ENCODE peak calls at places on chromosomes 12 and 14, in four cellular contexts. One of them, this sample, is unnamed.

GRCh38 chr12:53200458-53201169 is 6.4 kb downstream of the ITGB7 start:
- DNase-seq in ascending aorta: no peak
- DNase-seq in lower lobe of right lung: no peak
- DNase-seq in tibial artery: no peak
- DNase-seq in this sample: no peak

GRCh38 chr12:95805864-95806669 is 15.5 kb upstream of the NTN4 start:
- DNase-seq in lower lobe of right lung: no peak
- DNase-seq in tibial artery: peak; percentile 72
- DNase-seq in ascending aorta: peak; percentile 84
- DNase-seq in this sample: peak; percentile 18

GRCh38 chr12:15646586-15646985 is 142.6 kb downstream of the EPS8 start:
- DNase-seq in tibial artery: no peak
- DNase-seq in lower lobe of right lung: no peak
- DNase-seq in ascending aorta: no peak
- DNase-seq in this sample: no peak

GRCh38 chr14:64684091-64684490 is 20.1 kb upstream of the PLEKHG3 start:
- DNase-seq in ascending aorta: no peak
- DNase-seq in tibial artery: no peak
- DNase-seq in lower lobe of right lung: no peak
- DNase-seq in this sample: no peak

GRCh38 chr12:26768611-26769603 is 64.1 kb downstream of the ITPR2 start:
- DNase-seq in ascending aorta: no peak
- DNase-seq in tibial artery: no peak
- DNase-seq in lower lobe of right lung: no peak
- DNase-seq in this sample: peak; percentile 79

GRCh38 chr14:100472094-100472455 is 115.1 kb downstream of the BEGAIN start:
- DNase-seq in lower lobe of right lung: no peak
- DNase-seq in ascending aorta: no peak
- DNase-seq in tibial artery: no peak
- DNase-seq in this sample: no peak

GRCh38 chr14:105817971-105818711 is 291.8 kb downstream of the TMEM121 start:
- DNase-seq in lower lobe of right lung: no peak
- DNase-seq in ascending aorta: no peak
- DNase-seq in tibial artery: no peak
- DNase-seq in this sample: no peak

GRCh38 chr12:76621582-76622024 is 62.0 kb upstream of the OSBPL8 start:
- DNase-seq in tibial artery: peak; percentile 75
- DNase-seq in lower lobe of right lung: peak; percentile 54
- DNase-seq in ascending aorta: peak; percentile 82
- DNase-seq in this sample: peak; percentile 62

GRCh38 chr12:1592444-1593231 is 1.7 kb downstream of the FBXL14 start:
- DNase-seq in ascending aorta: no peak
- DNase-seq in tibial artery: no peak
- DNase-seq in lower lobe of right lung: peak; percentile 47
- DNase-seq in this sample: no peak

GRCh38 chr12:103913100-103913499 is 17.1 kb upstream of the HSP90B1 start:
- DNase-seq in lower lobe of right lung: no peak
- DNase-seq in ascending aorta: no peak
- DNase-seq in tibial artery: no peak
- DNase-seq in this sample: no peak

GRCh38 chr12:76106631-76107030 is 22.1 kb upstream of the NAP1L1 start:
- DNase-seq in tibial artery: no peak
- DNase-seq in lower lobe of right lung: no peak
- DNase-seq in ascending aorta: no peak
- DNase-seq in this sample: no peak

GRCh38 chr12:115023898-115024297 is 339.9 kb upstream of the TBX3 start:
- DNase-seq in tibial artery: no peak
- DNase-seq in ascending aorta: no peak
- DNase-seq in lower lobe of right lung: no peak
- DNase-seq in this sample: no peak

GRCh38 chr12:12992418-12993175 is 7.5 kb downstream of the HEBP1 start:
- DNase-seq in lower lobe of right lung: peak; percentile 68
- DNase-seq in ascending aorta: peak; percentile 71
- DNase-seq in tibial artery: peak; percentile 74
- DNase-seq in this sample: no peak

GRCh38 chr12:42128327-42128726 is 16.3 kb downstream of the GXYLT1 start:
- DNase-seq in ascending aorta: no peak
- DNase-seq in tibial artery: no peak
- DNase-seq in lower lobe of right lung: no peak
- DNase-seq in this sample: no peak

GRCh38 chr12:53501615-53502181 is 615 bp downstream of the TARBP2 start:
- DNase-seq in tibial artery: no peak
- DNase-seq in lower lobe of right lung: no peak
- DNase-seq in ascending aorta: peak; percentile 63
- DNase-seq in this sample: no peak

GRCh38 chr12:57182918-57183575 is 33.5 kb upstream of the NXPH4 start:
- DNase-seq in lower lobe of right lung: peak; percentile 81
- DNase-seq in tibial artery: peak; percentile 81
- DNase-seq in ascending aorta: peak; percentile 82
- DNase-seq in this sample: peak; percentile 57

GRCh38 chr12:115506822-115507629 is 770.5 kb downstream of the MED13L start:
- DNase-seq in lower lobe of right lung: no peak
- DNase-seq in tibial artery: no peak
- DNase-seq in ascending aorta: no peak
- DNase-seq in this sample: no peak

GRCh38 chr12:977163-977562 is 13.9 kb upstream of the ERC1 start:
- DNase-seq in ascending aorta: no peak
- DNase-seq in lower lobe of right lung: no peak
- DNase-seq in tibial artery: no peak
- DNase-seq in this sample: no peak

GRCh38 chr12:58028294-58028693 is 86.9 kb downstream of the ATP23 start:
- DNase-seq in ascending aorta: no peak
- DNase-seq in lower lobe of right lung: no peak
- DNase-seq in tibial artery: no peak
- DNase-seq in this sample: no peak

GRCh38 chr12:57838594-57839302 is 7.8 kb downstream of the CTDSP2 start:
- DNase-seq in ascending aorta: no peak
- DNase-seq in tibial artery: no peak
- DNase-seq in lower lobe of right lung: no peak
- DNase-seq in this sample: peak; percentile 21

GRCh38 chr14:67477926-67478915 is 10.3 kb downstream of the TMEM229B start:
- DNase-seq in tibial artery: no peak
- DNase-seq in lower lobe of right lung: no peak
- DNase-seq in ascending aorta: no peak
- DNase-seq in this sample: no peak

GRCh38 chr14:93940437-93940836 is 13.3 kb downstream of the FAM181A start:
- DNase-seq in ascending aorta: no peak
- DNase-seq in lower lobe of right lung: no peak
- DNase-seq in tibial artery: no peak
- DNase-seq in this sample: no peak

GRCh38 chr14:98494582-98494981 is 777.4 kb downstream of the BCL11B start:
- DNase-seq in tibial artery: no peak
- DNase-seq in lower lobe of right lung: no peak
- DNase-seq in ascending aorta: no peak
- DNase-seq in this sample: no peak

GRCh38 chr12:1297639-1298038 is 296.7 kb downstream of the FBXL14 start:
- DNase-seq in tibial artery: no peak
- DNase-seq in lower lobe of right lung: no peak
- DNase-seq in ascending aorta: no peak
- DNase-seq in this sample: no peak

GRCh38 chr12:108633534-108634224 is at the start of gene SELPLG:
- DNase-seq in lower lobe of right lung: peak; percentile 95
- DNase-seq in ascending aorta: peak; percentile 79
- DNase-seq in tibial artery: peak; percentile 80
- DNase-seq in this sample: peak; percentile 89

GRCh38 chr14:65301862-65302539 is 110.5 kb upstream of the FUT8 start:
- DNase-seq in tibial artery: no peak
- DNase-seq in ascending aorta: no peak
- DNase-seq in lower lobe of right lung: no peak
- DNase-seq in this sample: no peak

GRCh38 chr12:80412343-80412953 is 31.6 kb upstream of the PTPRQ start:
- DNase-seq in tibial artery: no peak
- DNase-seq in lower lobe of right lung: no peak
- DNase-seq in ascending aorta: no peak
- DNase-seq in this sample: peak; percentile 40

GRCh38 chr12:40970320-40970907 is 217.7 kb upstream of the PDZRN4 start:
- DNase-seq in lower lobe of right lung: no peak
- DNase-seq in tibial artery: no peak
- DNase-seq in ascending aorta: no peak
- DNase-seq in this sample: no peak

GRCh38 chr12:128040971-128041370 is 226.0 kb upstream of the TMEM132C start:
- DNase-seq in tibial artery: no peak
- DNase-seq in lower lobe of right lung: no peak
- DNase-seq in ascending aorta: no peak
- DNase-seq in this sample: no peak

GRCh38 chr14:33612184-33612479 is 338.7 kb downstream of the EGLN3 start:
- DNase-seq in tibial artery: no peak
- DNase-seq in lower lobe of right lung: no peak
- DNase-seq in ascending aorta: no peak
- DNase-seq in this sample: no peak

DNA sequence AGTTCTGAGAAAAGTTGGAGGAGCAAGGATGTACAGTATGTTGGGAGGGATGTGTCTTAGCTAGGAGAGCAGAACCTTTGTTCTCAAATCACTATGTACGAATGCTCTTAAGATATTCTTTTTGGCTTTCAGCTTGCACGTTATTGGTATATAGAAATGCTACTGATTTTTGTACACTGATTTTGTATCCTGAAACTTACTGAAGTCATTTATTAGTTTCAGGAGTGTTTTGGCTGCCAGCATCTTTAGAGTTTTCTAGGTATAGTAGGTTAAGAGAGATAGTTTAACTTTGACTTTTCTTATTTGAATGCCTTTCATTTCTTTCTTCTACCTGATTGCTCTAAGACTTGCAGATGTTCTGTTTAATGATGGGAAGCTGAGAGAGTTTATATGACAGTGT is 442.8 kb upstream of the FBXO33 start:
- DNase-seq in ascending aorta: no peak
- DNase-seq in lower lobe of right lung: no peak
- DNase-seq in tibial artery: no peak
- DNase-seq in this sample: no peak
- H3K4me3 ChIP-seq in ascending aorta: no peak overlapping the region
- H3K4me3 ChIP-seq in lower lobe of right lung: no peak overlapping the region
- H3K4me3 ChIP-seq in tibial artery: no peak overlapping the region
- H3K4me3 ChIP-seq in this sample: no peak overlapping the region

GRCh38 chr12:79275631-79276030 is 411.1 kb downstream of the SYT1 start:
- DNase-seq in lower lobe of right lung: no peak
- DNase-seq in ascending aorta: no peak
- DNase-seq in tibial artery: no peak
- DNase-seq in this sample: no peak
- H3K4me3 ChIP-seq in lower lobe of right lung: no peak overlapping the region
- H3K4me3 ChIP-seq in ascending aorta: no peak overlapping the region
- H3K4me3 ChIP-seq in tibial artery: no peak overlapping the region
- H3K4me3 ChIP-seq in this sample: no peak overlapping the region

GRCh38 chr12:62794218-62794583 is 140.7 kb downstream of the PPM1H start:
- DNase-seq in tibial artery: no peak
- DNase-seq in ascending aorta: no peak
- DNase-seq in lower lobe of right lung: no peak
- DNase-seq in this sample: no peak

GRCh38 chr12:62789856-62790255 is 145.1 kb downstream of the PPM1H start:
- DNase-seq in ascending aorta: no peak
- DNase-seq in lower lobe of right lung: no peak
- DNase-seq in tibial artery: no peak
- DNase-seq in this sample: no peak

GRCh38 chr12:62799126-62799736 is 135.7 kb downstream of the PPM1H start:
- DNase-seq in tibial artery: no peak
- DNase-seq in ascending aorta: peak; percentile 80
- DNase-seq in lower lobe of right lung: no peak
- DNase-seq in this sample: peak; percentile 71

GRCh38 chr12:62792526-62792925 is 142.4 kb downstream of the PPM1H start:
- DNase-seq in tibial artery: no peak
- DNase-seq in lower lobe of right lung: no peak
- DNase-seq in ascending aorta: no peak
- DNase-seq in this sample: no peak

DNA sequence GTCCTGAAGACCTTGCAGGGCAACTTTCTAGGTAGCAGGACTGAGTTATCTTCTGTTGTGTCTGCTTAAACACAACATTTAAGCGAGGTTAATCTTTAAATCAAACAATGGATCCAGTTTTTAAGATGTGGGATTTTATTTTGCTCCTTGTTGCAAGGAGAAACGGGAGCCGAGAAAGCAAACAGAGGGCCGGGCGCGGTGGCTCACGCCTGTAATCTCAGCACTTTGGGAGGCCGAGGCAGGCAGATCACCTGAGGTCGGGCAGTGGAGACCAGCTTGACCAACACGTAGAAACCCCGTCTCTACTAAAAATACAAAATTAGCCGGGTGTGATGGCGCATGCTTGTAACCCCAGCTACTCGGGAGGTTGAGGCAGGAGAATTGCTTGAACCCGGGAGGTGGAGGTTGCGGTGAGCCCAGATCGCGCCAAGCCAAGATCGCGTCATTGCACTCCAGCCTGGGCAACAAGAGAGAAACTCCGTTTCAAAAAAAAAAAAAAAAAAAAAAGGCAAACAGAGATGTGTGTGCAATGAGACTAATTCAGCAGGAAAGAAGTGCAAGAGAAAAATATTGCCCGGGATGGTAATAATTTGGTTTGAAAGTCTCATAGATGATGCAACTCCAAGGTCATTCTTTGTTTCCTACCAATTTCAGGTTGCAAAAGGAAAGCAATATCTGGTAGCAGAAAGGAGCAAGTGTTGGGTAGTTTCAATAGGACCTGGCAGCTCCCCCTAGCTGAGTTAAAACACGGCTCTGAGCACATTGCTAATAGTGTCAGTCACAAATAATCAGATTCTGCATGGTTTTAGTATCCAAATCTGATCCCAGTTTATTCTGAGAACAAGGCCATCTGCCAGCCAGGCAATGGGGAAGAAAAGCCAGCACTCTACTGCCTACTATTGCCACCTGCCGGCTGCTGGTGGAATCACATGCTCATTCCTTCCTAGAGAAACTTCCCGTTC is 141.4 kb downstream of the PPM1H start:
- DNase-seq in ascending aorta: peak; percentile 93
- DNase-seq in tibial artery: peak; percentile 92
- DNase-seq in lower lobe of right lung: peak; percentile 82
- DNase-seq in this sample: peak; percentile 59
- H3K4me3 ChIP-seq in ascending aorta: peak overlapping the region; percentile 23
- H3K4me3 ChIP-seq in tibial artery: no peak overlapping the region
- H3K4me3 ChIP-seq in lower lobe of right lung: no peak overlapping the region
- H3K4me3 ChIP-seq in this sample: no peak overlapping the region

GRCh38 chr12:93723568-93723930 is 46.4 kb downstream of the CRADD start:
- DNase-seq in lower lobe of right lung: no peak
- DNase-seq in tibial artery: no peak
- DNase-seq in ascending aorta: no peak
- DNase-seq in this sample: no peak

GRCh38 chr12:93725531-93725930 is 48.4 kb downstream of the CRADD start:
- DNase-seq in ascending aorta: no peak
- DNase-seq in tibial artery: no peak
- DNase-seq in lower lobe of right lung: no peak
- DNase-seq in this sample: no peak

GRCh38 chr12:93727195-93727811 is 50.1 kb downstream of the CRADD start:
- DNase-seq in lower lobe of right lung: no peak
- DNase-seq in ascending aorta: no peak
- DNase-seq in tibial artery: no peak
- DNase-seq in this sample: no peak

GRCh38 chr12:93729934-93730333 is 52.8 kb downstream of the CRADD start:
- DNase-seq in lower lobe of right lung: no peak
- DNase-seq in ascending aorta: no peak
- DNase-seq in tibial artery: no peak
- DNase-seq in this sample: no peak

DNA sequence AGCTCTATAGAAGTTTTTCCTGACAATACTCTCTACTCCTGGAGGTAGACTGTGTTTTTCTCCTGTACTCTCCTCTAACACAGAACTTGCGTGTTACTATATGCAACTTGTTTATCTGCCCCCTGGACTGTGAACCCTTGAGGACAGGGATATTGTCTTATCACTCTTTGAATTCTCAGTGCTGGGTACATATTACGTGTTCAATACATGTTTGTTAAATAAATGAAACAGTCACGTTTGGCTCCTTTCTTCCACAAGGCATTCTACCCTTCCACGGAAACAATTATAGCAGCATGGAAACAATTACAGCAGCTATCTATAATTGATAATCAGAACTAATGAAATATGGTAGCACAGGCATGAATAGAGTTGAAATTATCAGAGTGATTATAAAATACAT is 50.7 kb downstream of the CRADD start:
- DNase-seq in ascending aorta: no peak
- DNase-seq in tibial artery: no peak
- DNase-seq in lower lobe of right lung: no peak
- DNase-seq in this sample: no peak
- H3K4me3 ChIP-seq in ascending aorta: no peak overlapping the region
- H3K4me3 ChIP-seq in tibial artery: no peak overlapping the region
- H3K4me3 ChIP-seq in lower lobe of right lung: no peak overlapping the region
- H3K4me3 ChIP-seq in this sample: no peak overlapping the region